ENCODE peak calls at places on chromosome 3, in five cellular contexts. Y, B, D, A and V are unnamed samples.

GRCh38 chr3:140050977-140051957 is 116.3 kb downstream of the CLSTN2 start:
- DNase-seq in B (no peak), Y (peak), D (no peak), A (peak), V (no peak)

GRCh38 chr3:192883512-192883911 is 34.1 kb downstream of the MB21D2 start:
- DNase-seq in D (no peak), Y (no peak), B (no peak), A (no peak), V (no peak)

GRCh38 chr3:53948174-53948573 is 56.5 kb upstream of the SELENOK start:
- DNase-seq in Y (no peak), A (no peak), B (no peak), D (no peak), V (no peak)

GRCh38 chr3:48128779-48129178 is 59.4 kb downstream of the CDC25A start:
- DNase-seq in B (no peak), A (no peak), Y (no peak), D (no peak), V (no peak)

GRCh38 chr3:195129644-195130492 is 141.1 kb downstream of the XXYLT1 start:
- DNase-seq in D (no peak), A (no peak), B (no peak), Y (no peak), V (no peak)

GRCh38 chr3:140233702-140234101 is 298.7 kb downstream of the CLSTN2 start:
- DNase-seq in Y (no peak), D (no peak), A (no peak), B (no peak), V (no peak)

GRCh38 chr3:196694202-196694638 is 17.8 kb downstream of the CEP19 start:
- DNase-seq in Y (no peak), B (no peak), D (no peak), A (no peak), V (no peak)

GRCh38 chr3:120080836-120081235 is 13.4 kb downstream of the GSK3B start:
- DNase-seq in A (no peak), Y (no peak), D (no peak), B (no peak), V (no peak)

GRCh38 chr3:102529452-102529851 is 94.6 kb downstream of the ZPLD1 start:
- DNase-seq in D (no peak), Y (no peak), B (no peak), A (peak), V (no peak)

GRCh38 chr3:52001443-52001974 is 5.8 kb upstream of the RPL29 start:
- DNase-seq in B (peak), A (peak), D (peak), Y (peak), V (no peak)

GRCh38 chr3:1987983-1988382 is 110.7 kb upstream of the CNTN4 start:
- DNase-seq in D (peak), Y (no peak), B (no peak), A (no peak), V (no peak)

GRCh38 chr3:188217681-188218080 is 63.7 kb downstream of the LPP start:
- DNase-seq in A (no peak), Y (no peak), B (no peak), D (no peak), V (no peak)

GRCh38 chr3:136194409-136195257 is 1.5 kb downstream of the MSL2 start:
- DNase-seq in D (peak), Y (no peak), B (no peak), A (no peak), V (no peak)

GRCh38 chr3:190094201-190094718 is 26.4 kb downstream of the P3H2 start:
- DNase-seq in D (no peak), A (no peak), B (no peak), Y (no peak), V (no peak)

GRCh38 chr3:46725663-46726314 is 8.1 kb upstream of the PRSS50 start:
- DNase-seq in B (peak), D (no peak), A (no peak), Y (peak), V (peak)

GRCh38 chr3:67033091-67033490 is 35.0 kb downstream of the KBTBD8 start:
- DNase-seq in B (no peak), D (no peak), Y (no peak), A (no peak), V (no peak)

GRCh38 chr3:124057453-124057852 is 65.5 kb upstream of the ROPN1 start:
- DNase-seq in B (no peak), A (no peak), D (no peak), Y (no peak), V (no peak)

GRCh38 chr3:60578936-60579335 is 672.3 kb downstream of the FHIT start:
- DNase-seq in D (no peak), Y (no peak), A (no peak), B (no peak), V (no peak)

GRCh38 chr3:188832961-188833615 is 338.7 kb upstream of the TPRG1 start:
- DNase-seq in D (no peak), A (no peak), Y (no peak), B (no peak), V (no peak)

GRCh38 chr3:5694267-5694666 is 506.8 kb downstream of the EDEM1 start:
- DNase-seq in B (no peak), Y (no peak), A (no peak), D (no peak), V (no peak)

GRCh38 chr3:124266517-124266916 is 274.6 kb upstream of the ROPN1 start:
- DNase-seq in D (no peak), A (no peak), Y (no peak), B (no peak), V (peak)

GRCh38 chr3:111285691-111286090 is 214.1 kb downstream of the NECTIN3 start:
- DNase-seq in B (no peak), D (no peak), Y (no peak), A (no peak), V (no peak)

GRCh38 chr3:31908391-31909097 is 72.5 kb downstream of the OSBPL10 start:
- DNase-seq in Y (no peak), B (no peak), D (no peak), A (no peak), V (no peak)

GRCh38 chr3:52437326-52438103 is 7.4 kb downstream of the SEMA3G start:
- DNase-seq in B (peak), D (peak), A (no peak), Y (no peak), V (no peak)

GRCh38 chr3:197417896-197418618 is 119.6 kb upstream of the DLG1 start:
- DNase-seq in B (no peak), Y (no peak), D (no peak), A (peak), V (no peak)

GRCh38 chr3:125072310-125072709 is 16.5 kb upstream of the HEG1 start:
- DNase-seq in Y (no peak), B (no peak), A (no peak), D (no peak), V (no peak)

GRCh38 chr3:63132456-63133250 is 145.5 kb upstream of the SYNPR start:
- DNase-seq in D (no peak), A (no peak), Y (peak), B (no peak), V (no peak)

GRCh38 chr3:63130625-63131024 is 147.5 kb upstream of the SYNPR start:
- DNase-seq in Y (peak), D (no peak), B (no peak), A (no peak), V (no peak)

DNA sequence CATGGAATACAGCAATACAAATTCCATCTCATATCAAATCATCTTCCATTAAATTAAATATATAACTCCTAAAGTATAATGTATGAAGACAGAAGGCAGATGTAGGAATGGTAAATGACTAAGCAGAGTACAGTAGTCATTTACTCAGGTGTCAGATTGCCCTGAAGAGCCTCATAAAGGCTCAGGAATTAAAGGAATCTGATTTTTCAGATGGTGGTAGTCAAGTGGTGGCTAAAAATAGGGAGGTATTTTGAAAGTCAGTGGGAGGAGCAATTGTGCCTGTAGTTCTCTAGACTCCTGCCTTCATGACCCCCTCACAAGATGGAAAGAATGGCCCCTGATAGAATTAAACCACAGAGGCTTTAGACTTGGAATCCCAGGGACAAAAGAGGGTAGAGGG is 142.7 kb upstream of the SYNPR start:
- DNase-seq in D (no peak), A (no peak), B (no peak), Y (no peak), V (no peak)
- TF ChIP-seq CTCF in D (no peak), A (no peak), B (no peak), Y (no peak), V (no peak)

GRCh38 chr3:58249358-58250092 is 11.9 kb downstream of the ABHD6 start:
- DNase-seq in D (peak), B (no peak), A (no peak), Y (no peak), V (no peak)

GRCh38 chr3:58254144-58254543 is 16.6 kb downstream of the ABHD6 start:
- DNase-seq in B (no peak), A (no peak), D (no peak), Y (no peak), V (no peak)

GRCh38 chr3:58246148-58247051 is 8.8 kb downstream of the ABHD6 start:
- DNase-seq in D (no peak), B (no peak), Y (no peak), A (no peak), V (no peak)

GRCh38 chr3:58251653-58252052 is 14.1 kb downstream of the ABHD6 start:
- DNase-seq in B (no peak), D (no peak), Y (no peak), A (no peak), V (no peak)

DNA sequence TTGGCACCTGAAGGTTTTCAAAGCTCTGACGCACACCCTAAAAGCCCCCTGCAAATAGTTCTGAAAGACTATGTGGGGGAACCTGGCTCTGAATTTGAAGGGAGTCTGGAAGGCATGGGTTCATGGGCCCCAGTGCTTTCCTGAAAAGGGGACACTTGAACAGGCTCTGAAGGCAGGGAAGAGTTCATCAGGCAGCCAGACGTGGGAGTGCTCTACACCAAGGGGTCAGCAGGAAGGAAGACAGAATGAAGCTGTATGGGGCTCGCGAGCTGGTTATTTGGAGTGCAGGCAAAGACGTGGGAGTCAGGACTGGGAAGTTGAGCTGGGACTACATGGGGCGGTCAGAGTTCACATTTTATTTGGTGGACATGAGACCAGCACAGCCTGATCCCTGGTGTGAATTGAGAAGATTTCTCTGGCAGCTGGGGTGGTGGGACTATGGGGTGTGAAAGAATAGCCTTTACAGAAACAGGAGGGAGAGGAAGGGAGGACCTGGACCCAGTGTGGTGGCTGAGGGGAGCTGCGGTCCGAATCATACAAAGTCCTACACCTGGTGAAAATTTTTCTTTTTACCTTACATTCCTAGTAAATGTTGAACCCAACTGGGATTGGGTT is 12.6 kb downstream of the ABHD6 start:
- DNase-seq in B (no peak), Y (no peak), A (no peak), D (no peak), V (no peak)
- H3K4me3 ChIP-seq in B (no peak), Y (no peak), A (no peak), D (no peak), V (no peak)

GRCh38 chr3:133441867-133442270 is 42.0 kb downstream of the BFSP2 start:
- DNase-seq in B (no peak), D (no peak), A (no peak), Y (no peak), V (no peak)

GRCh38 chr3:133442518-133442917 is 42.7 kb downstream of the BFSP2 start:
- DNase-seq in A (no peak), D (no peak), B (no peak), Y (no peak), V (no peak)

GRCh38 chr3:133440652-133441051 is 40.8 kb downstream of the BFSP2 start:
- DNase-seq in B (no peak), Y (no peak), D (no peak), A (no peak), V (no peak)

GRCh38 chr3:133445111-133445510 is 45.3 kb downstream of the BFSP2 start:
- DNase-seq in B (no peak), Y (no peak), D (peak), A (no peak), V (no peak)

GRCh38 chr3:133444071-133444774 is 44.4 kb downstream of the BFSP2 start:
- DNase-seq in A (no peak), Y (no peak), D (peak), B (no peak), V (no peak)
- TF ChIP-seq POLR2AphosphoS5 in A (no peak), Y (no peak), D (no peak), B (no peak), V (no peak)

DNA sequence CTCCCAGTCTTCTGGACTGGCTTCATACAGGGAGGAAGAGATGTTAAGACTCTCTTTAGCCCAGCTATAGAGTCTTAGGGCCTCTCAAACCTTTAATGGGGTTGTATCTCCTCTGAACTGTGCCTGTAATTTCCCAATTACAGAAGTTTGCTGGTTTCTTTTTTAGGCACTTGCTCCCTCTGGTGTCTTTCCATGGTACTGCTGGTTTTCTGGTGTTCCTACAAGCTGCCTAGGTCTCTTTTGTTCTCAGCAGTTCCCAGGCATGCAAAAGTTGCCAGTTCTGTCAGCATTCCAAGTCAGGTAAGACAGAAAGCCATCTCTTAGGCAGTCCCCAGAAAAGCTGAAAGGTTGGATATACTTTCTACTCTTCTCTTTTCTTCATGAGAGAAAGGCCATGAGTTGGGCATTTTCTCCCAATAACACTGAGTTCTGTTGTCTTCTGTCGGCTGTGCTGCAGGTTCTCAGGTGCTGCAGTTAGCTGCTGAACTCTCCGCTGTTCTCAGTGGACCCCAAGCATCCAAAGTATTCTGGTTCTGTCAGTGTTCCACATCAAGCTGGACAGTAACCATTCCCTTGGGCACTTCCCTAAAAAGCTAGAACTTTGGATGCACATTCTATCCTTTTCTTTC is 54.4 kb upstream of the EHHADH start:
- DNase-seq in Y (no peak), B (no peak), A (peak), D (peak), V (no peak)
- TF ChIP-seq CTCF in Y (peak), B (peak), A (no peak), D (peak), V (no peak)

DNA sequence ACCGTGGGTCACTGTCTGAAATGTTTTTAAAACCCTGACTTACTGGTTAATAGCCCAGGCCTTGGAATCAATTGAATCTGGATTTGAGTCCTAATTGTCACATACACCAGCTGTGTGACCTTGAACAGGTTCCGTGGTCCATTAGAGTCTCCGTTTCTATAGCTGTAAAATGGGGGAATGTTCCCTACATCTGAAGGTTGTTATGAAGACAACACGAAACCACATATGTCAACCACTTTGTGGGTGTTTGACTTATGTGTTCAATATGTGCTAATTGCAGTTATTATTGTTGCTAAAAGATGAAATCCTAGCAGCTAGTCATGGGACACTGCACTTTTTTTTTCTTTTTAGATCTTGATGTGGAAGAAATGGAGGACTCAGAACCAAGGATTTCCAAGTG is 35.3 kb downstream of the ZBTB38 start:
- DNase-seq in A (no peak), D (no peak), Y (no peak), B (no peak), V (no peak)
- H3K4me3 ChIP-seq in A (no peak), D (peak), Y (peak), B (peak), V (peak)

GRCh38 chr3:8607285-8608040 is 37.1 kb downstream of the SSUH2 start:
- DNase-seq in Y (no peak), A (no peak), D (no peak), B (no peak), V (no peak)
- TF ChIP-seq POLR2AphosphoS5 in Y (no peak), A (no peak), D (no peak), B (no peak), V (peak)

GRCh38 chr3:81308296-81308695 is 453.1 kb downstream of the GBE1 start:
- DNase-seq in B (no peak), Y (no peak), D (no peak), A (no peak), V (no peak)

GRCh38 chr3:81315051-81315450 is 446.4 kb downstream of the GBE1 start:
- DNase-seq in A (no peak), B (no peak), Y (no peak), D (no peak), V (no peak)

GRCh38 chr3:81307221-81307620 is 454.2 kb downstream of the GBE1 start:
- DNase-seq in B (no peak), D (no peak), A (no peak), Y (no peak), V (no peak)

GRCh38 chr3:81311321-81311720 is 450.1 kb downstream of the GBE1 start:
- DNase-seq in B (no peak), A (no peak), Y (no peak), D (no peak), V (no peak)
- TF ChIP-seq CTCF in B (no peak), A (no peak), Y (no peak), D (no peak), V (no peak)

GRCh38 chr3:50267280-50267913 is 1.6 kb upstream of the SEMA3B start:
- DNase-seq in Y (no peak), D (peak), A (no peak), B (no peak), V (no peak)
- H3K4me3 ChIP-seq in Y (peak), D (peak), A (peak), B (peak), V (peak)

GRCh38 chr3:15795563-15796308 is 2.0 kb downstream of the ANKRD28 start:
- DNase-seq in D (no peak), A (no peak), Y (no peak), B (no peak), V (no peak)

GRCh38 chr3:15798533-15799245 is 910 bp upstream of the ANKRD28 start:
- DNase-seq in A (no peak), D (no peak), B (no peak), Y (no peak), V (no peak)

GRCh38 chr3:15796771-15797599 is 794 bp downstream of the ANKRD28 start:
- DNase-seq in Y (no peak), A (no peak), B (no peak), D (no peak), V (no peak)

GRCh38 chr3:15796331-15796730 is 1.4 kb downstream of the ANKRD28 start:
- DNase-seq in Y (no peak), D (no peak), A (no peak), B (no peak), V (no peak)

GRCh38 chr3:15797600-15798303 is at the start of gene ANKRD28:
- DNase-seq in D (no peak), B (no peak), A (no peak), Y (no peak), V (no peak)
- TF ChIP-seq POLR2AphosphoS5 in D (peak), B (no peak), A (no peak), Y (peak), V (peak)

GRCh38 chr3:36135863-36136262 is 244.4 kb upstream of the STAC start:
- DNase-seq in B (no peak), A (no peak), Y (no peak), D (no peak), V (no peak)

GRCh38 chr3:36132214-36132613 is 248.1 kb upstream of the STAC start:
- DNase-seq in D (no peak), Y (no peak), B (no peak), A (no peak), V (no peak)
- TF ChIP-seq CTCF in D (no peak), Y (no peak), B (no peak), A (no peak), V (no peak)